ENCODE peak calls at places on chromosome 3, in five cellular contexts. B is dorsolateral prefrontal cortex, P is psoas muscle, H is ovary, C is endodermal cell. K is an unnamed sample.

GRCh38 chr3:72907851-72908620 is 20.2 kb downstream of the GXYLT2 start:
- DNase-seq in B (no peak), P (peak; percentile 68), H (no peak), C (no peak), K (no peak)

GRCh38 chr3:157369712-157370447 is 66.8 kb upstream of the PTX3 start:
- DNase-seq in B (no peak), P (no peak), H (no peak), C (no peak), K (no peak)

GRCh38 chr3:196082471-196082971 is 631 bp upstream of the TFRC start:
- DNase-seq in B (no peak), P (no peak), H (no peak), C (no peak), K (no peak)

GRCh38 chr3:52317601-52318000 is 1.5 kb downstream of the DNAH1 start:
- DNase-seq in B (no peak), P (peak; percentile 81), H (peak; percentile 74), C (peak; percentile 94), K (no peak)

GRCh38 chr3:17088602-17089313 is 204.0 kb downstream of the PLCL2 start:
- DNase-seq in B (no peak), P (no peak), H (no peak), C (no peak), K (no peak)

GRCh38 chr3:149114458-149114857 is 15.0 kb upstream of the HPS3 start:
- DNase-seq in B (no peak), P (no peak), H (no peak), C (no peak), K (no peak)

GRCh38 chr3:185421577-185422232 is 58.8 kb downstream of the MAP3K13 start:
- DNase-seq in B (no peak), P (no peak), H (no peak), C (no peak), K (no peak)

GRCh38 chr3:197125601-197126000 is 96.0 kb upstream of the MELTF start:
- DNase-seq in B (no peak), P (no peak), H (no peak), C (no peak), K (peak; percentile 33)

GRCh38 chr3:105449393-105449792 is 82.7 kb downstream of the ALCAM start:
- DNase-seq in B (no peak), P (no peak), H (no peak), C (no peak), K (no peak)

GRCh38 chr3:85627899-85628298 is 669.1 kb downstream of the CADM2 start:
- DNase-seq in B (no peak), P (no peak), H (no peak), C (no peak), K (no peak)

GRCh38 chr3:20254268-20255117 is 68.5 kb upstream of the SGO1 start:
- DNase-seq in B (no peak), P (no peak), H (no peak), C (no peak), K (no peak)

GRCh38 chr3:177474652-177475051 is 277.4 kb upstream of the TBL1XR1 start:
- DNase-seq in B (no peak), P (no peak), H (no peak), C (no peak), K (no peak)

GRCh38 chr3:346186-346585 is 149.6 kb downstream of the CHL1 start:
- DNase-seq in B (no peak), P (no peak), H (no peak), C (no peak), K (peak; percentile 81)

GRCh38 chr3:142943870-142944269 is 19.6 kb downstream of the PAQR9 start:
- DNase-seq in B (no peak), P (no peak), H (no peak), C (no peak), K (no peak)

GRCh38 chr3:52052831-52053306 is 3.5 kb downstream of the DUSP7 start:
- DNase-seq in B (peak; percentile 87), P (peak; percentile 92), H (peak; percentile 73), C (peak; percentile 94), K (no peak)

GRCh38 chr3:64437126-64437525 is 211.9 kb upstream of the PRICKLE2 start:
- DNase-seq in B (no peak), P (no peak), H (no peak), C (no peak), K (no peak)

GRCh38 chr3:190524942-190525341 is 11.1 kb downstream of the IL1RAP start:
- DNase-seq in B (no peak), P (no peak), H (no peak), C (no peak), K (no peak)
- H3K27ac ChIP-seq in B (no peak overlapping the region), P (no peak overlapping the region), H (no peak overlapping the region), C (no peak overlapping the region), K (peak overlapping the region; percentile 3)

DNA sequence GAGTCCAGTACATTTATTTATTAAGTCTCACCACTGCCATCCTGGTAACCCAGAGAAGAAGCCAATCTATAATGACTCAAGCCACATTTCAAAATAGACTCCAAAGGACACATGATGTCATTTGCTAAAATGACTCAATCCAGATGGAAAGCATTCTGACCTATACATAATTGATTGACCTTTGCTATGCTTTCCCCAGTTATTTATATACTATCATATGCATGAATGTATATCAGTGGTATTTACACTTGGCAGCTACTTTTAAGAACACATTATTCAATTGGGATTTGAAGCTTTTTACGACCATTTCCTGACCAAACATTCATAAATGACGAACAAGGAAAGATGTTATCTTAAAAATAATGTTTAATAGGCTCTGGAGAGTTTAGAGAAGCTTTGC is 297.2 kb downstream of the FHIT start:
- DNase-seq in B (no peak), P (no peak), H (no peak), C (no peak), K (no peak)
- H3K27ac ChIP-seq in B (no peak overlapping the region), P (no peak overlapping the region), H (no peak overlapping the region), C (no peak overlapping the region), K (peak overlapping the region; percentile 35)

GRCh38 chr3:99931059-99931458 is 113.4 kb downstream of the CMSS1 start:
- DNase-seq in B (no peak), P (no peak), H (no peak), C (no peak), K (no peak)
- H3K27ac ChIP-seq in B (no peak overlapping the region), P (peak overlapping the region; percentile 50), H (no peak overlapping the region), C (no peak overlapping the region), K (no peak overlapping the region)

GRCh38 chr3:194312186-194312742 is 38.9 kb downstream of the CPN2 start:
- DNase-seq in B (no peak), P (no peak), H (peak; percentile 63), C (peak; percentile 26), K (peak; percentile 34)

GRCh38 chr3:194310516-194310915 is 40.6 kb downstream of the CPN2 start:
- DNase-seq in B (no peak), P (no peak), H (no peak), C (peak; percentile 19), K (no peak)

GRCh38 chr3:194308635-194309213 is 42.4 kb downstream of the CPN2 start:
- DNase-seq in B (no peak), P (no peak), H (no peak), C (peak; percentile 24), K (peak; percentile 24)

GRCh38 chr3:194311000-194311399 is 40.1 kb downstream of the CPN2 start:
- DNase-seq in B (no peak), P (no peak), H (no peak), C (no peak), K (no peak)

DNA sequence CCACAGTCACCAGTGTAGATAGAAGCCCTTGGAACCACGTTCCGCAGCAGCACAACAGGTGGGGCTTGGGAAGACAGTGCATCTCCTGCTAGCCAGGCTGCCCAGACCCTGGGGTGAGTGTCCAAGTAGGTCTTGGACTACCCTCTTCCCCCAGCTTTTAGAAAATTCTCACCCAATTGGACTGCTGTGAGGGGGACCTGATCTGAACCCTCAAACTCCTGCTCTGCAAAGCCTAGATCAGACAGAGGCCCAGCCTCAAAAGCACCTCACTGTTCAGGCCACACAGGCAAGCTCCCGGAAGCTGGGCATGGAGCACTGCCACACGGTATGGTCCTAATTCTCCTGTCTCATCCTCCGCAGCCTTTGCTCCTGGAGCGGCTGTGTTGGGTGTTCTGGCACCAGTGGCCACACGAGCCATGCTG is 41.1 kb downstream of the CPN2 start:
- DNase-seq in B (no peak), P (no peak), H (no peak), C (peak; percentile 41), K (no peak)
- H3K27ac ChIP-seq in B (no peak overlapping the region), P (no peak overlapping the region), H (no peak overlapping the region), C (no peak overlapping the region), K (no peak overlapping the region)

DNA sequence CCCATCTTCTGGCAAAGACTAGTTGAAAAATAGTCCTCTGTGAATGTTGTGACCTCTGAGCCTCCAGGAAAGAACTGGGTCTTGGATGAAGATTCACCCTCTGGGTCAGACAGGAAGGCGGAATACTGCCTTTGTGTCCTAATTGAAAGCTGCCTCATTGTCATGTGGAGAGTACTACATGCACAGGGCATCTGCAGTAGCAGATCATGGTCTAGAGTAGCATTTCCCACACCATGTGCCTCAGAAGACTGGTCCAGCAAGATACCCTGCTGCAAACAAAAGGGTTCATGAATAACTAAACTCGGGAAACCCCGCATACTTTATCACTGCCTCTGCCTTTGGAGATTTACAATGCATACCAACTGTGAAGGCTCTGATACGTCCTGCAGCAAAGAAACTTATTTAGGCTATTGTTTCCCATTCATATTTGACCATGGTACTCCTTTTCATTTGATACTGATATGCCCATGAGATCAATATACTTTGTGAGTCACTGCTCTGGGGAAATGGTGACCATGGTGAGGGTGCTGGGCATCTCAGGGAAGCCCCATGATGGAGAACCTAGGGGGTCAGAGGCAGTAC is 22.7 kb downstream of the IRAK2 start:
- DNase-seq in B (no peak), P (no peak), H (no peak), C (no peak), K (no peak)
- H3K27ac ChIP-seq in B (peak overlapping the region; percentile 98), P (no peak overlapping the region), H (no peak overlapping the region), C (no peak overlapping the region), K (no peak overlapping the region)

GRCh38 chr3:128746881-128747280 is 20.9 kb downstream of the RAB7A start:
- DNase-seq in B (no peak), P (no peak), H (no peak), C (no peak), K (no peak)
- H3K27ac ChIP-seq in B (no peak overlapping the region), P (no peak overlapping the region), H (no peak overlapping the region), C (no peak overlapping the region), K (no peak overlapping the region)

DNA sequence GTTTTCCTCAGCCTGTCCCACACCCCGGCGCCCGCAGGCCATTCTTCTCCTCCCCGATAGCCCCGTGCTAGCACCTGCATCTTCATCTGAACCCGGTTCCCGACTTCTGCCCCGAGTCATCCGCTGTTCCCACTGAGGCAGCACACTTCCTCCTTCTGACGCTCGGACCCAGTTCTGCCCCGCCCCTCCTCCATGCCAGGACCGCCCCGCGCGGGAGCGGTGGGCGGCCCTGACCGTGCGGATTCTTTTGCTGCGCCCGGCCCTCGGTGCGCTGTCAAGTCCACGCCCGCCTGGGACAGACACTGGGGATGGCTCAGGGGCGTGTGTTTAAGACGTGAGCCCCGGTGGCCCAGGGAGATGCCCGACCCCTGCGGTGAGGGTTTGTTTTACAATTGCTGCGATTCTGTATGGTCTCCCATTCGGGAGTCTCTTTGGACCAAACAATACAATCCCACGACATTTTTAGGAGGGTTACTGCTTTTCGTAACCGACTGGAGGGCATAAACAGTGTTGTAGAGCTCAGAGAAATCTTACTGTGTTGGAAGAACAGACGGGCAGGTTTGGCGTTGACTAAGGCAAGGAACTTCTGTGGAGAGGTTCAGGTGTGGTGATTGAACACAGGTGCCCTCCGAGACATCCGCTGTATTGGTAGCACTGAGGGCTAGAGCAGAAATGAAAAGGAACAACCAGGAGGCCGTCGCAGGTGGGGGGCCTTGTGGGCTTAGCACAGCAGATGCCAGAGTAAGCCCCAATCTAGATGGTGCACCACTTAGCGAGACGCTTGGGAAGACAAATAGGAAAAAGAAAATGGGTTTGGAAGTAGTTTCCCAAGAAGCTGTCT is 716 bp downstream of the PTPN23 start:
- DNase-seq in B (peak; percentile 48), P (peak; percentile 92), H (peak; percentile 87), C (peak; percentile 95), K (peak; percentile 33)
- H3K27ac ChIP-seq in B (peak overlapping the region; percentile 98), P (peak overlapping the region; percentile 100), H (peak overlapping the region; percentile 86), C (peak overlapping the region; percentile 94), K (peak overlapping the region; percentile 98)